ENCODE peak calls at places on chromosome 16, in eight cellular contexts. One of them, this sample, is unnamed.

GRCh38 chr16:19294156-19294649 is 8.7 kb downstream of the CLEC19A start:
- DNase-seq in lower leg skin: peak
- DNase-seq in adrenal gland: peak
- DNase-seq in Peyer's patch: no peak
- DNase-seq in HCT116: no peak
- DNase-seq in stomach: no peak
- DNase-seq in IMR-90: no peak
- DNase-seq in prostate gland: peak
- DNase-seq in this sample: peak

GRCh38 chr16:15572329-15573001 is 70.5 kb downstream of the MARF1 start:
- DNase-seq in lower leg skin: no peak
- DNase-seq in adrenal gland: no peak
- DNase-seq in Peyer's patch: no peak
- DNase-seq in HCT116: no peak
- DNase-seq in stomach: no peak
- DNase-seq in IMR-90: peak
- DNase-seq in prostate gland: no peak
- DNase-seq in this sample: no peak

GRCh38 chr16:7513429-7513828 is 180.8 kb downstream of the RBFOX1 start:
- DNase-seq in lower leg skin: no peak
- DNase-seq in adrenal gland: no peak
- DNase-seq in Peyer's patch: no peak
- DNase-seq in HCT116: no peak
- DNase-seq in stomach: no peak
- DNase-seq in IMR-90: no peak
- DNase-seq in prostate gland: no peak
- DNase-seq in this sample: no peak

GRCh38 chr16:53881371-53881770 is 177.4 kb downstream of the FTO start:
- DNase-seq in lower leg skin: no peak
- DNase-seq in adrenal gland: no peak
- DNase-seq in Peyer's patch: no peak
- DNase-seq in HCT116: peak
- DNase-seq in stomach: no peak
- DNase-seq in IMR-90: peak
- DNase-seq in prostate gland: no peak
- DNase-seq in this sample: no peak

GRCh38 chr16:10609410-10609774 is 29.0 kb upstream of the EMP2 start:
- DNase-seq in lower leg skin: no peak
- DNase-seq in adrenal gland: no peak
- DNase-seq in Peyer's patch: no peak
- DNase-seq in HCT116: no peak
- DNase-seq in stomach: no peak
- DNase-seq in IMR-90: peak
- DNase-seq in prostate gland: no peak
- DNase-seq in this sample: peak

GRCh38 chr16:87924041-87924851 is 12.1 kb downstream of the CA5A start:
- DNase-seq in lower leg skin: no peak
- DNase-seq in adrenal gland: no peak
- DNase-seq in Peyer's patch: no peak
- DNase-seq in HCT116: no peak
- DNase-seq in stomach: no peak
- DNase-seq in IMR-90: no peak
- DNase-seq in prostate gland: no peak
- DNase-seq in this sample: no peak

GRCh38 chr16:49470550-49470949 is 96.9 kb downstream of the C16orf78 start:
- DNase-seq in lower leg skin: no peak
- DNase-seq in adrenal gland: no peak
- DNase-seq in Peyer's patch: no peak
- DNase-seq in HCT116: no peak
- DNase-seq in stomach: peak
- DNase-seq in IMR-90: no peak
- DNase-seq in prostate gland: no peak
- DNase-seq in this sample: peak

GRCh38 chr16:75653926-75654325 is 6.4 kb downstream of the TERF2IP start:
- DNase-seq in lower leg skin: no peak
- DNase-seq in adrenal gland: no peak
- DNase-seq in Peyer's patch: no peak
- DNase-seq in HCT116: no peak
- DNase-seq in stomach: no peak
- DNase-seq in IMR-90: peak
- DNase-seq in prostate gland: no peak
- DNase-seq in this sample: no peak

GRCh38 chr16:25005445-25006306 is 9.5 kb downstream of the ARHGAP17 start:
- DNase-seq in lower leg skin: no peak
- DNase-seq in adrenal gland: no peak
- DNase-seq in Peyer's patch: no peak
- DNase-seq in HCT116: no peak
- DNase-seq in stomach: no peak
- DNase-seq in IMR-90: no peak
- DNase-seq in prostate gland: no peak
- DNase-seq in this sample: no peak

GRCh38 chr16:28538733-28539596 is at the start of gene NUPR1:
- DNase-seq in lower leg skin: peak
- DNase-seq in adrenal gland: peak
- DNase-seq in Peyer's patch: peak
- DNase-seq in HCT116: no peak
- DNase-seq in stomach: peak
- DNase-seq in IMR-90: peak
- DNase-seq in prostate gland: peak
- DNase-seq in this sample: peak

GRCh38 chr16:6193718-6194117 is 1096.1 kb upstream of the EEF2KMT start:
- DNase-seq in lower leg skin: no peak
- DNase-seq in adrenal gland: no peak
- DNase-seq in Peyer's patch: no peak
- DNase-seq in HCT116: no peak
- DNase-seq in stomach: no peak
- DNase-seq in IMR-90: no peak
- DNase-seq in prostate gland: no peak
- DNase-seq in this sample: no peak

GRCh38 chr16:67169642-67170167 is 633 bp upstream of the NOL3 start:
- DNase-seq in lower leg skin: no peak
- DNase-seq in adrenal gland: no peak
- DNase-seq in Peyer's patch: no peak
- DNase-seq in HCT116: no peak
- DNase-seq in stomach: no peak
- DNase-seq in IMR-90: no peak
- DNase-seq in prostate gland: no peak
- DNase-seq in this sample: no peak

GRCh38 chr16:66058181-66058580 is 308.3 kb upstream of the CDH5 start:
- DNase-seq in lower leg skin: no peak
- DNase-seq in adrenal gland: no peak
- DNase-seq in Peyer's patch: no peak
- DNase-seq in HCT116: no peak
- DNase-seq in stomach: no peak
- DNase-seq in IMR-90: peak
- DNase-seq in prostate gland: no peak
- DNase-seq in this sample: no peak

GRCh38 chr16:48892884-48893283 is 282.9 kb upstream of the N4BP1 start:
- DNase-seq in lower leg skin: no peak
- DNase-seq in adrenal gland: no peak
- DNase-seq in Peyer's patch: no peak
- DNase-seq in HCT116: peak
- DNase-seq in stomach: no peak
- DNase-seq in IMR-90: no peak
- DNase-seq in prostate gland: no peak
- DNase-seq in this sample: no peak

GRCh38 chr16:52515068-52515671 is 31.8 kb downstream of the TOX3 start:
- DNase-seq in lower leg skin: no peak
- DNase-seq in adrenal gland: no peak
- DNase-seq in Peyer's patch: no peak
- DNase-seq in HCT116: no peak
- DNase-seq in stomach: no peak
- DNase-seq in IMR-90: no peak
- DNase-seq in prostate gland: no peak
- DNase-seq in this sample: no peak

GRCh38 chr16:10754941-10755340 is 11.3 kb downstream of the NUBP1 start:
- DNase-seq in lower leg skin: no peak
- DNase-seq in adrenal gland: no peak
- DNase-seq in Peyer's patch: no peak
- DNase-seq in HCT116: no peak
- DNase-seq in stomach: no peak
- DNase-seq in IMR-90: peak
- DNase-seq in prostate gland: no peak
- DNase-seq in this sample: no peak

GRCh38 chr16:57815987-57816745 is 13.9 kb upstream of the KIFC3 start:
- DNase-seq in lower leg skin: peak
- DNase-seq in adrenal gland: peak
- DNase-seq in Peyer's patch: peak
- DNase-seq in HCT116: peak
- DNase-seq in stomach: peak
- DNase-seq in IMR-90: peak
- DNase-seq in prostate gland: peak
- DNase-seq in this sample: peak

GRCh38 chr16:31897283-31897682 is 23.7 kb downstream of the ZNF267 start:
- DNase-seq in lower leg skin: no peak
- DNase-seq in adrenal gland: no peak
- DNase-seq in Peyer's patch: no peak
- DNase-seq in HCT116: no peak
- DNase-seq in stomach: no peak
- DNase-seq in IMR-90: no peak
- DNase-seq in prostate gland: no peak
- DNase-seq in this sample: no peak

GRCh38 chr16:31899505-31899904 is 25.9 kb downstream of the ZNF267 start:
- DNase-seq in lower leg skin: no peak
- DNase-seq in adrenal gland: no peak
- DNase-seq in Peyer's patch: no peak
- DNase-seq in HCT116: no peak
- DNase-seq in stomach: no peak
- DNase-seq in IMR-90: no peak
- DNase-seq in prostate gland: no peak
- DNase-seq in this sample: no peak

GRCh38 chr16:31888735-31889134 is 15.1 kb downstream of the ZNF267 start:
- DNase-seq in lower leg skin: no peak
- DNase-seq in adrenal gland: no peak
- DNase-seq in Peyer's patch: no peak
- DNase-seq in HCT116: no peak
- DNase-seq in stomach: no peak
- DNase-seq in IMR-90: no peak
- DNase-seq in prostate gland: no peak
- DNase-seq in this sample: no peak

GRCh38 chr16:31893824-31894223 is 20.2 kb downstream of the ZNF267 start:
- DNase-seq in lower leg skin: no peak
- DNase-seq in adrenal gland: no peak
- DNase-seq in Peyer's patch: no peak
- DNase-seq in HCT116: no peak
- DNase-seq in stomach: no peak
- DNase-seq in IMR-90: no peak
- DNase-seq in prostate gland: no peak
- DNase-seq in this sample: no peak
- TF ChIP-seq POLR2A in lower leg skin: no peak
- TF ChIP-seq POLR2A in adrenal gland: no peak
- TF ChIP-seq POLR2A in Peyer's patch: no peak
- TF ChIP-seq POLR2A in HCT116: no peak
- TF ChIP-seq POLR2A in stomach: no peak
- TF ChIP-seq POLR2A in IMR-90: no peak
- TF ChIP-seq POLR2A in prostate gland: no peak
- TF ChIP-seq POLR2A in this sample: no peak

GRCh38 chr16:22205577-22206012 is 483 bp upstream of the EEF2K start:
- DNase-seq in lower leg skin: no peak
- DNase-seq in adrenal gland: no peak
- DNase-seq in Peyer's patch: no peak
- DNase-seq in HCT116: no peak
- DNase-seq in stomach: no peak
- DNase-seq in IMR-90: no peak
- DNase-seq in prostate gland: no peak
- DNase-seq in this sample: no peak

GRCh38 chr16:22207715-22208360 is 1.8 kb downstream of the EEF2K start:
- DNase-seq in lower leg skin: no peak
- DNase-seq in adrenal gland: no peak
- DNase-seq in Peyer's patch: no peak
- DNase-seq in HCT116: no peak
- DNase-seq in stomach: no peak
- DNase-seq in IMR-90: no peak
- DNase-seq in prostate gland: no peak
- DNase-seq in this sample: no peak

GRCh38 chr16:22206847-22207714 is 1.0 kb downstream of the EEF2K start:
- DNase-seq in lower leg skin: peak
- DNase-seq in adrenal gland: peak
- DNase-seq in Peyer's patch: peak
- DNase-seq in HCT116: no peak
- DNase-seq in stomach: peak
- DNase-seq in IMR-90: peak
- DNase-seq in prostate gland: peak
- DNase-seq in this sample: peak

GRCh38 chr16:22204091-22204655 is 1.9 kb upstream of the EEF2K start:
- DNase-seq in lower leg skin: no peak
- DNase-seq in adrenal gland: no peak
- DNase-seq in Peyer's patch: no peak
- DNase-seq in HCT116: no peak
- DNase-seq in stomach: no peak
- DNase-seq in IMR-90: no peak
- DNase-seq in prostate gland: no peak
- DNase-seq in this sample: no peak

GRCh38 chr16:22206013-22206846 is at the start of gene EEF2K:
- DNase-seq in lower leg skin: peak
- DNase-seq in adrenal gland: peak
- DNase-seq in Peyer's patch: peak
- DNase-seq in HCT116: peak
- DNase-seq in stomach: peak
- DNase-seq in IMR-90: peak
- DNase-seq in prostate gland: peak
- DNase-seq in this sample: peak
- TF ChIP-seq POLR2A in lower leg skin: no peak
- TF ChIP-seq POLR2A in adrenal gland: no peak
- TF ChIP-seq POLR2A in Peyer's patch: peak
- TF ChIP-seq POLR2A in HCT116: no peak
- TF ChIP-seq POLR2A in stomach: no peak
- TF ChIP-seq POLR2A in IMR-90: no peak
- TF ChIP-seq POLR2A in prostate gland: peak
- TF ChIP-seq POLR2A in this sample: peak

GRCh38 chr16:89368604-89369249 is 121.6 kb downstream of the ANKRD11 start:
- DNase-seq in lower leg skin: no peak
- DNase-seq in adrenal gland: no peak
- DNase-seq in Peyer's patch: no peak
- DNase-seq in HCT116: no peak
- DNase-seq in stomach: no peak
- DNase-seq in IMR-90: no peak
- DNase-seq in prostate gland: no peak
- DNase-seq in this sample: no peak
- TF ChIP-seq POLR2A in lower leg skin: no peak
- TF ChIP-seq POLR2A in adrenal gland: no peak
- TF ChIP-seq POLR2A in Peyer's patch: no peak
- TF ChIP-seq POLR2A in HCT116: no peak
- TF ChIP-seq POLR2A in stomach: no peak
- TF ChIP-seq POLR2A in IMR-90: no peak
- TF ChIP-seq POLR2A in prostate gland: no peak
- TF ChIP-seq POLR2A in this sample: no peak

DNA sequence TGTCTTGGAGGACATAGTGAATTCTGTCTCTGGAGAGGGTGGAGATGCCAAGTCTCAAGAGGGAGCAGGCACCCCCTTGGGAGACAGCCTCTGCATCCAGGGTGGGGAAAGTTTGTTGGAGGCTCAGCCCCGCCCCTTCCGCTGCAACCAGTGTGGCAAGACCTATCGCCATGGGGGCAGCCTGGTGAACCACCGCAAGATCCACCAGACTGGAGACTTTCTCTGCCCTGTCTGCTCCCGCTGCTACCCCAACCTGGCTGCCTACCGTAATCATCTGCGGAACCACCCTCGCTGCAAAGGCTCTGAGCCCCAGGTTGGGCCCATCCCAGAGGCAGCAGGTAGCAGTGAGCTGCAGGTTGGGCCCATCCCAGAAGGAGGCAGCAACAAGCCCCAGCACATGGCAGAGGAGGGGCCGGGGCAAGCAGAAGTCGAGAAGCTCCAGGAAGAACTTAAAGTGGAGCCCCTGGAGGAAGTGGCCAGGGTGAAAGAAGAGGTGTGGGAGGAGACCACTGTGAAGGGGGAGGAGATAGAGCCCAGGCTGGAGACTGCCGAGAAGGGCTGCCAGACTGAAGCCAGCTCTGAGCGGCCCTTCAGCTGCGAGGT is 5.2 kb downstream of the ZNF646 start:
- DNase-seq in lower leg skin: no peak
- DNase-seq in adrenal gland: no peak
- DNase-seq in Peyer's patch: no peak
- DNase-seq in HCT116: no peak
- DNase-seq in stomach: no peak
- DNase-seq in IMR-90: no peak
- DNase-seq in prostate gland: no peak
- DNase-seq in this sample: no peak
- TF ChIP-seq POLR2A in lower leg skin: no peak
- TF ChIP-seq POLR2A in adrenal gland: no peak
- TF ChIP-seq POLR2A in Peyer's patch: no peak
- TF ChIP-seq POLR2A in HCT116: no peak
- TF ChIP-seq POLR2A in stomach: no peak
- TF ChIP-seq POLR2A in IMR-90: no peak
- TF ChIP-seq POLR2A in prostate gland: no peak
- TF ChIP-seq POLR2A in this sample: no peak